ENCODE peak calls at places on chromosomes 2 and 18, in eight cellular contexts. C is GM12865, E is osteocyte, T is neural progenitor cell, Q is fibroblast of lung, M is endothelial cell, Z is AG04450, H is left ventricle myocardium inferior. D is an unnamed sample.

GRCh38 chr2:16172324-16173175 is 232.2 kb downstream of the MYCN start:
- DNase-seq in Q (no peak), T (no peak), E (no peak), M (no peak), H (no peak), C (no peak), Z (no peak), D (no peak)

GRCh38 chr2:233593201-233593600 is 24.2 kb upstream of the UGT1A8 start:
- DNase-seq in T (no peak), Z (no peak), E (no peak), Q (peak), H (no peak), C (peak), M (no peak), D (no peak)

GRCh38 chr2:211085056-211085680 is 528.8 kb downstream of the CPS1 start:
- DNase-seq in C (peak), H (no peak), Z (no peak), Q (peak), T (peak), E (no peak), M (no peak), D (no peak)

GRCh38 chr2:217065695-217066405 is 206.0 kb upstream of the TNP1 start:
- DNase-seq in T (no peak), Z (peak), C (no peak), Q (peak), M (no peak), H (no peak), E (no peak), D (no peak)

GRCh38 chr2:186456941-186457340 is 29.1 kb upstream of the ZC3H15 start:
- DNase-seq in Q (peak), E (no peak), M (no peak), Z (peak), H (no peak), C (no peak), T (no peak), D (no peak)

GRCh38 chr2:15765686-15766302 is 174.1 kb downstream of the DDX1 start:
- DNase-seq in Z (no peak), Q (no peak), E (no peak), C (no peak), H (no peak), T (no peak), M (no peak), D (no peak)

GRCh38 chr2:164024396-164024795 is 288.6 kb upstream of the FIGN start:
- DNase-seq in E (no peak), T (no peak), H (no peak), C (no peak), Z (no peak), M (no peak), Q (peak), D (no peak)

GRCh38 chr2:208096080-208096479 is 28.2 kb downstream of the CRYGD start:
- DNase-seq in M (no peak), C (no peak), H (no peak), T (no peak), Q (no peak), Z (no peak), E (no peak), D (no peak)

GRCh38 chr18:2976218-2976617 is 36.7 kb downstream of the LPIN2 start:
- DNase-seq in H (no peak), M (no peak), Q (no peak), C (no peak), Z (no peak), T (no peak), E (no peak), D (no peak)

GRCh38 chr2:8728305-8729015 is 46.6 kb downstream of the ID2 start:
- DNase-seq in E (no peak), M (no peak), Z (no peak), T (no peak), Q (no peak), H (no peak), C (no peak), D (no peak)

GRCh38 chr2:203572316-203572715 is 37.2 kb upstream of the RAPH1 start:
- DNase-seq in M (no peak), T (no peak), E (no peak), H (no peak), Q (no peak), C (no peak), Z (no peak), D (no peak)

GRCh38 chr2:239279508-239280295 is 121.1 kb downstream of the HDAC4 start:
- DNase-seq in M (no peak), C (no peak), H (no peak), Q (no peak), E (no peak), T (no peak), Z (no peak), D (no peak)

GRCh38 chr2:238938460-238939055 is 90.7 kb downstream of the TWIST2 start:
- DNase-seq in T (no peak), E (peak), H (peak), C (no peak), Q (peak), Z (peak), M (peak), D (no peak)

GRCh38 chr2:5074738-5075137 is 617.4 kb upstream of the SOX11 start:
- DNase-seq in E (no peak), T (no peak), M (no peak), H (no peak), Z (no peak), Q (no peak), C (no peak), D (no peak)

GRCh38 chr2:236828002-236828401 is 257.7 kb upstream of the COPS8 start:
- DNase-seq in Q (no peak), E (no peak), M (no peak), T (peak), Z (no peak), C (no peak), H (no peak), D (no peak)

GRCh38 chr2:206260427-206261012 is 13.9 kb upstream of the ZDBF2 start:
- DNase-seq in Q (peak), E (no peak), T (no peak), C (peak), M (peak), H (no peak), Z (no peak), D (no peak)
- TF ChIP-seq CTCF in Q (peak), E (peak), T (peak), C (peak), M (peak), H (peak), Z (peak), D (no peak)

DNA sequence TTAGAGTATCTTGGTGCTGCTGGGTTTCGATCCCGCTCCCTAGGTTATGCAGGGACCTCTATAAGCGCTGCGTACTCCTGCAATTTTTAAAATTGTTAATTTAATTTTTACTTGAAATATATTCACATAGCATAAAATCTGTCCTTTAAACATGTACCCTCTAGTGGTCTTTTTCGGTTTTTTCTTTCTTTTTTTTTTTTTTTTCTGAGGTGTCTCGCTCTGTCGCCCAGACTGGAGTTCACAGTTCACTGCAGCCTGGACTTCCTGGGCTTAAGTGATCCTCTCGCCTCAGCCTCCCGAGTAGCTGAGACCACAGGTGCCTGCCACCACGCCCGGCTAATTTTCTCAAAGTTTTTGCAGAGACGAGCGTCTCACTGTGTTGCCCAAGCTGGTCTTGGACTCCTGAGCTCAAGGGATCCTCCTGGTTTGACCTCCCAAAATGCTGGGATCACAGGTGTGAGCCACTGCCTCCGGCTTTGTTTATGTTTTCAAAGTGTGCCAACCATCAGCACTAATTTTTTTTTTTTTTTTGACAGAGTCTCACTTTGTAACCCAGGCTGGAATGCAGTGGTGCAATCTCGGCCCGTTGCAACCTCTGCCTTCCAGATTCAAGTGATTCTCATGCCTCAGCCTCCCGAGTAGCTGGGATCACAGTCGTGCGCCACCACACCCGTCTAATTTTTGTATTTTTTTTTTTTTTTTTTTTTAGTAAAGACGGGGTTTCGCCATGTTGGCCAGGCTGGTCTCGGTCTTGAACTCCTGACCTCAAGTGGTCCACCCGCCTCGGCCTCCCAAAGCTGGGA is 585 bp upstream of the MOB1A start:
- DNase-seq in M (no peak), C (peak), T (peak), Q (no peak), H (no peak), Z (no peak), E (peak), D (no peak)
- TF ChIP-seq CTCF in M (peak), C (peak), T (peak), Q (peak), H (peak), Z (peak), E (peak), D (no peak)

GRCh38 chr18:58044370-58045264 is 591 bp downstream of the NEDD4L start:
- DNase-seq in H (peak), Z (no peak), M (peak), Q (peak), C (peak), E (no peak), T (peak), D (no peak)
- TF ChIP-seq CTCF in H (peak), Z (peak), M (peak), Q (peak), C (no peak), E (no peak), T (no peak), D (no peak)

DNA sequence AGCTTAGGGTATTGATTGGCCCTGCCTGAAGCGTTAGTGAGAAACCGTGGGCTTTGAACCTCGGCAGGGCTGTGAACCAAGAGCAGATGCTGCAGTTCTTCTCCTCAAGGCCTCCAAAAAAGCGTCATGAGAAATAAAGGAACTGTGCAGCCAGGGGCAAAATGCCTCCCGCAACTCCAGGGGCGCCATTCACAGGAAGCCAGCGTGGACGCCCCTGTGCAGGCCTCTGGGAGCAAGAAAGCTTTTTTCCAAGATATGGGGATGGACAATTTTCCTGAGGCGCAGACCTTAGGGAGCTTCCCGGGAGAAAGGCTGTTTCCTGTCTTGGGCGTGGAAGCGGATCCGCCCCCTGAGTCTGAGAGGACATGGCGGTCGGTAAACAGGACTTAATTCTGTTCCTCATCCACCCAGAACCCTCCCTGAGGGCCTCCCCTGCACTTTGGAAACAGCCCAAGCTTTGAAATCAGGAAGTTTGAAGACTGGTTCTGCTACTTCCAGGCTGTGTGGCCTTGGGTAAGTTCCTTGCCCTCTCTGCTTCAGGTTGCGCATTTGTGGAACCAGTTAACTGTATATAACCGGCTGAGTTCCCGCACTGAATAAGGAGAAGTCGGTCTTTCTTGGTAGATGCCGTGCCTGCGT is 29.6 kb upstream of the CABLES1 start:
- DNase-seq in E (no peak), C (no peak), M (no peak), Q (no peak), T (no peak), Z (no peak), H (no peak), D (no peak)
- TF ChIP-seq CTCF in E (no peak), C (no peak), M (no peak), Q (no peak), T (no peak), Z (no peak), H (no peak), D (no peak)

GRCh38 chr2:72220170-72220569 is 72.5 kb upstream of the CYP26B1 start:
- DNase-seq in T (peak), Z (no peak), C (peak), Q (no peak), E (no peak), H (no peak), M (peak), D (no peak)
- TF ChIP-seq CTCF in T (peak), Z (peak), C (no peak), Q (no peak), E (peak), H (peak), M (peak), D (peak)

GRCh38 chr18:77407733-77408132 is 158.1 kb downstream of the GALR1 start:
- DNase-seq in Z (no peak), E (no peak), Q (no peak), C (no peak), M (no peak), H (no peak), T (no peak), D (no peak)
- TF ChIP-seq CTCF in Z (no peak), E (no peak), Q (no peak), C (no peak), M (no peak), H (no peak), T (peak), D (no peak)

GRCh38 chr2:32699151-32699550 is 71.3 kb downstream of the TTC27 start:
- DNase-seq in Z (no peak), E (no peak), C (no peak), Q (no peak), H (no peak), T (no peak), M (no peak), D (no peak)

GRCh38 chr2:32702303-32703064 is 74.6 kb downstream of the TTC27 start:
- DNase-seq in Q (no peak), H (no peak), C (peak), E (no peak), M (no peak), T (no peak), Z (no peak), D (no peak)

GRCh38 chr2:32701806-32702205 is 74.0 kb downstream of the TTC27 start:
- DNase-seq in T (no peak), H (no peak), E (no peak), Z (no peak), Q (no peak), C (no peak), M (no peak), D (no peak)

GRCh38 chr2:32691678-32692077 is 63.8 kb downstream of the TTC27 start:
- DNase-seq in Z (no peak), Q (no peak), E (no peak), M (no peak), T (no peak), H (no peak), C (no peak), D (no peak)

GRCh38 chr2:32697156-32697555 is 69.3 kb downstream of the TTC27 start:
- DNase-seq in Z (peak), C (no peak), Q (peak), T (no peak), E (no peak), M (no peak), H (no peak), D (no peak)
- TF ChIP-seq CTCF in Z (no peak), C (no peak), Q (no peak), T (no peak), E (no peak), M (no peak), H (no peak), D (no peak)

GRCh38 chr2:223669453-223670225 is 67.5 kb upstream of the SCG2 start:
- DNase-seq in C (no peak), T (no peak), M (no peak), H (no peak), Z (no peak), E (no peak), Q (peak), D (no peak)

GRCh38 chr2:223674998-223675609 is 72.9 kb upstream of the SCG2 start:
- DNase-seq in Z (no peak), H (no peak), M (peak), T (peak), E (no peak), Q (peak), C (peak), D (no peak)
- TF ChIP-seq CTCF in Z (peak), H (peak), M (peak), T (peak), E (peak), Q (peak), C (peak), D (peak)

GRCh38 chr2:29420999-29421856 is 306.0 kb downstream of the CLIP4 start:
- DNase-seq in Q (no peak), M (no peak), C (peak), T (no peak), H (no peak), E (no peak), Z (no peak), D (no peak)

GRCh38 chr2:29420484-29420883 is 305.3 kb downstream of the CLIP4 start:
- DNase-seq in T (no peak), C (no peak), Q (no peak), H (no peak), E (no peak), Z (no peak), M (no peak), D (no peak)

GRCh38 chr2:29423267-29423666 is 308.1 kb downstream of the CLIP4 start:
- DNase-seq in T (peak), M (no peak), E (no peak), C (peak), Z (no peak), H (no peak), Q (peak), D (no peak)

GRCh38 chr2:29417630-29418029 is 302.4 kb downstream of the CLIP4 start:
- DNase-seq in T (no peak), H (no peak), C (no peak), M (no peak), Z (no peak), E (no peak), Q (no peak), D (no peak)
- TF ChIP-seq CTCF in T (no peak), H (no peak), C (no peak), M (no peak), Z (no peak), E (no peak), Q (no peak), D (no peak)